ENCODE peak calls at places on chromosomes 2 and 18, in four cellular contexts. P is lower lobe of right lung, I is spleen, V is Calu3. E is an unnamed sample.

GRCh38 chr2:113117594-113118262 is 9.7 kb upstream of the IL1RN start:
- DNase-seq in V (peak), I (no peak), P (peak), E (no peak)

GRCh38 chr2:73830871-73831401 is 2.2 kb downstream of the STAMBP start:
- DNase-seq in I (no peak), V (no peak), P (no peak), E (no peak)

GRCh38 chr2:112189001-112189556 is 50.9 kb downstream of the FBLN7 start:
- DNase-seq in V (no peak), I (no peak), P (no peak), E (no peak)

GRCh38 chr2:15313657-15314056 is 247.5 kb downstream of the NBAS start:
- DNase-seq in I (no peak), P (no peak), V (no peak), E (no peak)

GRCh38 chr2:108629417-108629816 is 89.9 kb upstream of the RANBP2 start:
- DNase-seq in V (no peak), P (no peak), I (no peak), E (no peak)

GRCh38 chr18:51070545-51070944 is 40.5 kb downstream of the SMAD4 start:
- DNase-seq in I (no peak), V (no peak), P (no peak), E (no peak)

GRCh38 chr2:38704664-38705063 is 38.8 kb downstream of the GALM start:
- DNase-seq in P (no peak), V (no peak), I (no peak), E (no peak)

GRCh38 chr2:46967990-46968647 is 52.5 kb upstream of the MCFD2 start:
- DNase-seq in I (no peak), P (peak), V (peak), E (no peak)

GRCh38 chr2:168780671-168781071 is 21.8 kb upstream of the NOSTRIN start:
- DNase-seq in P (no peak), V (no peak), I (no peak), E (no peak)

GRCh38 chr2:203532957-203533695 is 2.0 kb downstream of the RAPH1 start:
- DNase-seq in P (no peak), I (no peak), V (no peak), E (no peak)

GRCh38 chr2:29129586-29130281 is 14.5 kb downstream of the CLIP4 start:
- DNase-seq in V (no peak), P (no peak), I (no peak), E (no peak)

GRCh38 chr2:33384562-33384961 is 91.9 kb upstream of the RASGRP3 start:
- DNase-seq in P (no peak), I (no peak), V (no peak), E (no peak)

GRCh38 chr2:160566717-160567116 is 73.1 kb upstream of the RBMS1 start:
- DNase-seq in V (no peak), I (no peak), P (no peak), E (no peak)

GRCh38 chr2:147543056-147543455 is 301.8 kb upstream of the ACVR2A start:
- DNase-seq in V (no peak), I (no peak), P (no peak), E (no peak)

GRCh38 chr18:13620818-13621445 is 105.4 kb downstream of the FAM210A start:
- DNase-seq in V (no peak), I (peak), P (no peak), E (no peak)

GRCh38 chr2:75702593-75702992 is 8.1 kb downstream of the GCFC2 start:
- DNase-seq in V (no peak), I (no peak), P (no peak), E (no peak)

GRCh38 chr2:145797692-145798091 is 1277.8 kb upstream of the ZEB2 start:
- DNase-seq in P (no peak), I (no peak), V (no peak), E (no peak)

GRCh38 chr2:12412898-12413305 is 303.8 kb upstream of the TRIB2 start:
- DNase-seq in V (no peak), I (no peak), P (no peak), E (no peak)

GRCh38 chr18:45066868-45067267 is 386.2 kb downstream of the SETBP1 start:
- DNase-seq in P (no peak), V (no peak), I (no peak), E (no peak)

GRCh38 chr2:145350011-145350410 is 830.1 kb upstream of the ZEB2 start:
- DNase-seq in V (no peak), P (no peak), I (no peak), E (no peak)

GRCh38 chr2:148565272-148565894 is 79.2 kb upstream of the EPC2 start:
- DNase-seq in I (no peak), V (peak), P (no peak), E (no peak)
- TF ChIP-seq CTCF in I (peak), V (no peak), P (peak), E (peak)

GRCh38 chr18:80197490-80197889 is 49.8 kb downstream of the PARD6G start:
- DNase-seq in V (no peak), P (no peak), I (no peak), E (no peak)
- TF ChIP-seq CTCF in V (no peak), P (no peak), I (no peak), E (no peak)

GRCh38 chr18:58897994-58898393 is 33.3 kb downstream of the ZNF532 start:
- DNase-seq in P (no peak), V (no peak), I (no peak), E (no peak)

GRCh38 chr18:58898427-58898826 is 33.8 kb downstream of the ZNF532 start:
- DNase-seq in I (no peak), V (no peak), P (no peak), E (no peak)

GRCh38 chr18:58896268-58896667 is 31.6 kb downstream of the ZNF532 start:
- DNase-seq in I (no peak), P (no peak), V (no peak), E (no peak)

GRCh38 chr18:58895385-58895784 is 30.7 kb downstream of the ZNF532 start:
- DNase-seq in P (no peak), I (no peak), V (no peak), E (no peak)

DNA sequence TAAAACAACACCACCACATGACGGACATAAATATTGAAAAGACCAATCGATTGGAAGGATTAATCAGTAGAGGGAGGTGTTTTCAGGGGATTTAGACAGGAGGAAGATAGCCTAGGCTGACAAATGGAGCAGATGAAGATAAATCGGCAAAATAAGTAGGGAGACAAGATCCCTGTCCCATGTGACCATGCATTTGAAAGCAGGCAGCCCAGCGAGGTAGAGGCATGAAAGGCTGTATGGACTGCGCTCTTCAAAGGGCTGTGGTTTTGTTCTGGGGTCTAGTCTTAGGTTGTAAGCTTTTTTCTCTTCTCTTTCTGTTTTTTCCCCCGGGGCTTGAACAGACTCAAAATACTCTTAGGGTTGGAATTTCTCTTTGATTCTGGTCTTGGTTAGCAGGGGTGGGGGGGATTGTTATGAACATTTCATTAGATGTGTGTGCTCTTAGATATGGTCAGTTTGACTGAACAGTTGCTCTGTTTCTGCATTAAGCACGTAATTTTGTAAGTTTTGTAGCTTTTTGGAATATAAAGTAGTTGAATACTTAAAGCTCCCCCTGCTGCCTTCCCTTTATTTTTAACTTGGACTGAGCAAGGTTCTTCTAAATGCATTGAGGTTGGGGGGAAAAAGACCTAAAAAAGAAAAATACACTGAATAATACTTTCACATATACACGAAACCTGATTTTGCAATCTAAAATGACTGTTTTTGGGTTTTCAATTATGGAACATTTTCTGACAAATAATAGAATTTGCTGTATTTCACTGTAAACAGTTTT is 32.2 kb downstream of the ZNF532 start:
- DNase-seq in V (no peak), P (no peak), I (no peak), E (no peak)
- TF ChIP-seq CTCF in V (no peak), P (no peak), I (no peak), E (peak)

GRCh38 chr18:48010264-48010663 is 79.8 kb upstream of the SMAD2 start:
- DNase-seq in V (no peak), I (no peak), P (no peak), E (no peak)

GRCh38 chr18:48009116-48009825 is 78.8 kb upstream of the SMAD2 start:
- DNase-seq in I (no peak), V (no peak), P (no peak), E (no peak)

GRCh38 chr18:48007381-48007780 is 76.9 kb upstream of the SMAD2 start:
- DNase-seq in I (no peak), P (no peak), V (no peak), E (no peak)

GRCh38 chr18:48006415-48007175 is 76.1 kb upstream of the SMAD2 start:
- DNase-seq in V (no peak), P (no peak), I (no peak), E (no peak)

GRCh38 chr18:48007955-48008701 is 77.7 kb upstream of the SMAD2 start:
- DNase-seq in V (peak), P (peak), I (peak), E (no peak)
- TF ChIP-seq CTCF in V (peak), P (peak), I (peak), E (peak)

E was measured in chondrocyte.